ENCODE peak calls at places on chromosome X, in six cellular contexts. Q is K562, I is GM23338, X is HepG2, L is A549, C is SK-N-SH. H is an unnamed sample.

GRCh38 chrX:1448793-1449580 is 3.7 kb downstream of the ASMTL start:
- DNase-seq in Q (no peak), I (no peak), X (no peak), L (no peak), C (no peak), H (no peak)

GRCh38 chrX:97685753-97686152 is 802.0 kb downstream of the RPA4 start:
- DNase-seq in Q (peak), I (peak), X (peak), L (peak), C (peak), H (no peak)

GRCh38 chrX:49291615-49292337 is 11.7 kb upstream of the GAGE10 start:
- DNase-seq in Q (peak), I (peak), X (peak), L (peak), C (peak), H (no peak)

GRCh38 chrX:85964744-85965143 is 82.6 kb downstream of the CHM start:
- DNase-seq in Q (no peak), I (no peak), X (no peak), L (no peak), C (no peak), H (no peak)

GRCh38 chrX:101483705-101484104 is 1.6 kb upstream of the ARMCX4 start:
- DNase-seq in Q (no peak), I (peak), X (no peak), L (no peak), C (no peak), H (no peak)

GRCh38 chrX:38929966-38930421 is 128.7 kb downstream of the MID1IP1 start:
- DNase-seq in Q (no peak), I (no peak), X (no peak), L (no peak), C (no peak), H (no peak)

GRCh38 chrX:72132456-72132855 is 741 bp upstream of the RTL5 start:
- DNase-seq in Q (no peak), I (no peak), X (no peak), L (no peak), C (peak), H (no peak)

GRCh38 chrX:72094894-72095293 is 36.8 kb downstream of the RTL5 start:
- DNase-seq in Q (peak), I (peak), X (no peak), L (no peak), C (peak), H (peak)

GRCh38 chrX:22594771-22595170 is 322.1 kb downstream of the CBLL2 start:
- DNase-seq in Q (no peak), I (no peak), X (no peak), L (no peak), C (no peak), H (no peak)

GRCh38 chrX:43940811-43941210 is 32.4 kb downstream of the NDP start:
- DNase-seq in Q (no peak), I (peak), X (no peak), L (no peak), C (no peak), H (no peak)

GRCh38 chrX:15464704-15465103 is 28.4 kb downstream of the PIR start:
- DNase-seq in Q (no peak), I (no peak), X (no peak), L (no peak), C (no peak), H (no peak)

GRCh38 chrX:9379697-9380551 is 84.9 kb upstream of the TBL1X start:
- DNase-seq in Q (no peak), I (no peak), X (peak), L (peak), C (no peak), H (no peak)

GRCh38 chrX:130174051-130174704 is 2.4 kb downstream of the RAB33A start:
- DNase-seq in Q (no peak), I (no peak), X (no peak), L (no peak), C (peak), H (no peak)

GRCh38 chrX:154030715-154031305 is 11.1 kb upstream of the IRAK1 start:
- DNase-seq in Q (no peak), I (no peak), X (no peak), L (no peak), C (no peak), H (no peak)

GRCh38 chrX:31178064-31178768 is 106.4 kb upstream of the FTHL17 start:
- DNase-seq in Q (no peak), I (no peak), X (no peak), L (no peak), C (no peak), H (no peak)

GRCh38 chrX:10769696-10770619 is 149.6 kb upstream of the MID1 start:
- DNase-seq in Q (no peak), I (peak), X (no peak), L (no peak), C (no peak), H (no peak)

DNA sequence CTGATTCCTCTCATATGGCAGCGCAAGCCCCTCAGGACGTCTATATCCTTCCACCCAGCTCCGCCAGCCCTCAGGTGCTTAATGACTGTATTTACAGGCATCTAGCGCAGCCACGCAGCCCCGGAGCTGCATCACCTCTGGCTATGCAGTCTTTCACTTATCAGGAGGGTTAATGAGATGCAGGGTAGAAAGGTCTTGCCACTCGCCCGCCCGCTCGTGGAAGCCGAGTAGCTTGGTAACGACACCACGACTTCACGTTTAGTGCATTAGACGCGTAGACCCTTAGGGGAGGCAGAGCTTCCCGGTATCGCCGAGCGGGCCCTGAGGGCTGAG is 1.5 kb upstream of the SLC16A2 start:
- DNase-seq in Q (no peak), I (peak), X (no peak), L (no peak), C (no peak), H (no peak)
- H3K4me3 ChIP-seq in Q (no peak), I (peak), X (peak), L (peak), C (peak), H (no peak)

DNA sequence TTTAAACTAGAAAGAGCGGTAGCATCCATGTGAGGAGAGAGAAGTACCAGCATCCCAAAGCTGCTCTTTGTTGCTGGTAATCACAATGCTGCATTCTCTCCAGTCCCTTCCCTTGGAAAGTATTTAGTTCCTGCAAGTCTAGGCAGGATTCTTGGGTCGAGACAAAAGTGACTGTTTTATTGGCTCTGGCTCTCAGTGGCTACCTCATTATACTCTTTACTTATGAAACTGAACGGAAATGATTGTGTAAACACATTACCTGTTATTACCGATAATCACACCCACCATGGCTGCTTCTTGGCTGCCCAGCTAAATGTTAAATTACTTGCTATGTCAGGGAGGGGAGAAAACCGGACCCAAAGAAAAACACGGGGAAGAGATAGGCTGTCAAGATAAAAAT is 26.2 kb downstream of the ATXN3L start:
- DNase-seq in Q (no peak), I (no peak), X (no peak), L (no peak), C (no peak), H (no peak)
- TF ChIP-seq REST in Q (no peak), I (no peak), X (no peak), L (no peak), C (no peak), H (no peak)

DNA sequence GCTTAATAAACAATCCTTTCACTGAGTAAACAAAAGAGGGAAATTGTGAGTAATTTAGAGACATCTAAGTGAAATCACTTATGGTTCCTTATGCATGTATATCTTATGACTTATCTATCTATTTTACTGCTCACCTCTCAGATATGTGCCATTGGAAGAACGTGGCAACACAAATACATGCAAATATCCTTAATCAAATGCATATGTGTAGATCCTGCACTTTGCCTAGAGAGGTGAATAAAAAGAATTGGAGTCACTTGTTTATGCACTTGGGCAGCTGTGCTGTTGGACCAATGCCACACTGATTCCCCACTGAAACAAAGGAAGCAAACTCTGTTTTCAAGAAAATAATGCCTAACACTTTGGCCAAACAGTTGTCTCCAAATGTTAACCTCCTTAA is 106.4 kb upstream of the WDR44 start:
- DNase-seq in Q (no peak), I (no peak), X (no peak), L (no peak), C (no peak), H (no peak)
- H3K4me3 ChIP-seq in Q (no peak), I (no peak), X (no peak), L (no peak), C (no peak), H (no peak)

DNA sequence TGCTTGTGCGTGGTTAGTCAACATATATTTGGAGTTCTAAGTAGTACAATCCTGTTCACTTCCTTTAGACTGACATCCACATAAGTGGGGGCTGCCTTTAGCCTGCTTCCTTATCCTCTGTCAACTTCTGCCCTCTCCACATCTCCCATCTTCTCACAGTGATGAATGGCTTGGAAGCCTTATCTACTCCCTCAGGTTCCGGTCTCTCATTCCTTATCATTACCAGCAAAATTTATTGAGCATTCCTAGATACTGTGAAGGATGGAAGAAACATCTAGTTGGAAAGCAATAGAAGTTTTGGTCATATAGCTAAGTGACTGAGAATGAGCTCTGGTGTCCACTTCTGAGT is 25.2 kb downstream of the DOCK11 start:
- DNase-seq in Q (peak), I (no peak), X (no peak), L (no peak), C (no peak), H (no peak)
- TF ChIP-seq REST in Q (no peak), I (no peak), X (no peak), L (no peak), C (no peak), H (no peak)

DNA sequence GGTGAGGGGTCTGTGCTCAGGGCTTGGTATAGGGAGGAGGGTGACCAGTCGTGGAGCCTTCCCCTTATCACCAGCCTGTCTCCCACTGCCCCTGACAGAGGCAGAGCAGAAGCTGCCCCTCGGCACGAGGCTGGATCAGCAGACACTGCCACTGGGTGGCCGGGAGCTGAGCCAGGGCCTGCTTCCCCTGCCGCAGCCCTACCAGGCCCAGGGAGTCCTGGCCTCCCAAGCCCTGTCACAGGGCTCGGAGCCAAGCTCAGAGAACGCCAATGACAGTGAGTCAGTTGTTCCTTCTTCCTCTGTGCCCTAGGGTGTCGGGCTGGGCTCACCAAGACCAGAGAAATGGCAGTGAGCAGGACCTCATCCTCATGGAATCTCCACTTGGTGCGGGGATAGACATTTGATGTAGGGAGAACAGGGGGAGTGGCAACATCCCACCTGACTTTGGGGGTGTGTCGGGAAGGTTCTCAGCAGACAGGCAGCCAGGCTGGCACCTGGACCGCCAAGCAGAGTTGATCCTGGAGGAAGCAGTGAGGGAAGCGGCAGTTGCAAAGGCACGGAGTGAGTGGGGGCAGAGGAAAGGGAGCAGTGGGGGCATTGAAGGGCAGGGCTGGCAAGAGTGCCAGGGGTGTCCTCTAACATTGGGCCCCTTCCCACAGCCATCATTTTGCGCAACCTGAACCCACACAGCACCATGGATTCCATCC is 14.3 kb upstream of the UBA1 start:
- DNase-seq in Q (no peak), I (no peak), X (no peak), L (no peak), C (no peak), H (no peak)
- H3K4me3 ChIP-seq in Q (no peak), I (no peak), X (no peak), L (no peak), C (no peak), H (no peak)

H was measured in HL-60.